ENCODE peak calls at places on chromosomes 1 and 21, in seven cellular contexts. C is activated CD4-positive, alpha-beta T cell treated with anti-CD3 and anti-CD28 coated beads for 24 hours; O is fibroblast of lung; A is NCI-H1092; K is HEK293T; R is A172; L is fibroblast of mammary gland. P is an unnamed sample.

GRCh38 chr1:184881941-184882648 is 92.2 kb downstream of the NIBAN1 start:
- DNase-seq in C (no peak), O (no peak), A (no peak), K (no peak), R (no peak), L (peak), P (no peak)

GRCh38 chr1:153779781-153780541 is 4.8 kb downstream of the SLC27A3 start:
- DNase-seq in C (no peak), O (no peak), A (no peak), K (no peak), R (no peak), L (no peak), P (no peak)

GRCh38 chr1:163361123-163361934 is 39.6 kb downstream of the NUF2 start:
- DNase-seq in C (no peak), O (peak), A (peak), K (peak), R (peak), L (peak), P (no peak)

GRCh38 chr1:86356247-86356646 is 39.9 kb downstream of the ODF2L start:
- DNase-seq in C (no peak), O (peak), A (no peak), K (no peak), R (peak), L (no peak), P (no peak)

GRCh38 chr1:68217060-68217554 is 15.2 kb downstream of the WLS start:
- DNase-seq in C (no peak), O (no peak), A (no peak), K (peak), R (no peak), L (no peak), P (no peak)

GRCh38 chr1:2019162-2019542 is at the start of gene GABRD:
- DNase-seq in C (no peak), O (no peak), A (no peak), K (peak), R (no peak), L (no peak), P (no peak)

GRCh38 chr21:41316200-41316599 is 401 bp upstream of the FAM3B start:
- DNase-seq in C (no peak), O (no peak), A (peak), K (no peak), R (no peak), L (no peak), P (no peak)

GRCh38 chr1:31354266-31354665 is 18.6 kb downstream of the FABP3 start:
- DNase-seq in C (no peak), O (peak), A (no peak), K (no peak), R (no peak), L (peak), P (no peak)

GRCh38 chr1:91564888-91565700 is 64.4 kb downstream of the CDC7 start:
- DNase-seq in C (no peak), O (peak), A (no peak), K (no peak), R (no peak), L (peak), P (no peak)

GRCh38 chr1:43711049-43711448 is 3.7 kb downstream of the ST3GAL3 start:
- DNase-seq in C (no peak), O (peak), A (no peak), K (no peak), R (peak), L (peak), P (no peak)

GRCh38 chr21:37532868-37533780 is 166.6 kb downstream of the DYRK1A start:
- DNase-seq in C (peak), O (peak), A (no peak), K (no peak), R (peak), L (peak), P (peak)

GRCh38 chr1:8373547-8374270 is 55.8 kb downstream of the SLC45A1 start:
- DNase-seq in C (no peak), O (peak), A (peak), K (no peak), R (peak), L (peak), P (no peak)

GRCh38 chr21:32753818-32754610 is 17.5 kb downstream of the PAXBP1 start:
- DNase-seq in C (no peak), O (no peak), A (no peak), K (no peak), R (no peak), L (no peak), P (no peak)

GRCh38 chr1:119806489-119806888 is 4.8 kb downstream of the REG4 start:
- DNase-seq in C (no peak), O (no peak), A (no peak), K (no peak), R (no peak), L (no peak), P (no peak)

GRCh38 chr1:235918032-235918431 is 51.3 kb upstream of the LYST start:
- DNase-seq in C (no peak), O (no peak), A (peak), K (no peak), R (no peak), L (no peak), P (no peak)

GRCh38 chr1:12359734-12360133 is 129.9 kb downstream of the VPS13D start:
- DNase-seq in C (no peak), O (no peak), A (no peak), K (no peak), R (no peak), L (no peak), P (no peak)

GRCh38 chr1:10890391-10891073 is 94.1 kb upstream of the CASZ1 start:
- DNase-seq in C (no peak), O (no peak), A (no peak), K (no peak), R (no peak), L (no peak), P (no peak)

GRCh38 chr1:156532374-156532773 is 31.8 kb upstream of the MEF2D start:
- DNase-seq in C (no peak), O (no peak), A (no peak), K (no peak), R (no peak), L (no peak), P (no peak)

GRCh38 chr1:78004719-78005346 is at the start of gene DNAJB4:
- DNase-seq in C (peak), O (peak), A (no peak), K (peak), R (peak), L (peak), P (peak)

GRCh38 chr1:3577300-3577699 is 34.0 kb downstream of the MEGF6 start:
- DNase-seq in C (no peak), O (peak), A (peak), K (no peak), R (no peak), L (no peak), P (no peak)

GRCh38 chr1:92081031-92081430 is 886 bp downstream of the BTBD8 start:
- DNase-seq in C (no peak), O (no peak), A (no peak), K (no peak), R (no peak), L (no peak), P (no peak)

GRCh38 chr1:184701821-184702220 is 52.8 kb downstream of the EDEM3 start:
- DNase-seq in C (no peak), O (no peak), A (no peak), K (no peak), R (no peak), L (no peak), P (no peak)

GRCh38 chr1:162175393-162175792 is 105.9 kb downstream of the NOS1AP start:
- DNase-seq in C (no peak), O (no peak), A (no peak), K (no peak), R (no peak), L (no peak), P (no peak)

GRCh38 chr1:2315711-2316450 is 75.5 kb downstream of the MORN1 start:
- DNase-seq in C (no peak), O (no peak), A (no peak), K (no peak), R (no peak), L (no peak), P (no peak)

GRCh38 chr1:23366598-23366997 is 3.0 kb downstream of the ZNF436 start:
- DNase-seq in C (no peak), O (no peak), A (no peak), K (no peak), R (no peak), L (peak), P (no peak)

GRCh38 chr1:203467550-203467921 is 8.1 kb upstream of the PRELP start:
- DNase-seq in C (no peak), O (peak), A (no peak), K (no peak), R (no peak), L (peak), P (no peak)

GRCh38 chr1:59360170-59360569 is 63.3 kb downstream of the FGGY start:
- DNase-seq in C (no peak), O (peak), A (no peak), K (no peak), R (peak), L (peak), P (peak)

GRCh38 chr21:33268736-33269441 is 2.7 kb downstream of the IL10RB start:
- DNase-seq in C (no peak), O (no peak), A (peak), K (no peak), R (no peak), L (no peak), P (no peak)

GRCh38 chr1:105686026-105686425 is 1370.4 kb upstream of the PRMT6 start:
- DNase-seq in C (no peak), O (no peak), A (no peak), K (no peak), R (no peak), L (no peak), P (no peak)

GRCh38 chr1:225318706-225319575 is 108.9 kb downstream of the LBR start:
- DNase-seq in C (peak), O (peak), A (no peak), K (peak), R (peak), L (peak), P (no peak)

GRCh38 chr1:101200513-101200912 is 36.3 kb upstream of the S1PR1 start:
- DNase-seq in C (no peak), O (peak), A (no peak), K (no peak), R (peak), L (peak), P (peak)

GRCh38 chr1:3717715-3718601 is 34.3 kb upstream of the CCDC27 start:
- DNase-seq in C (no peak), O (no peak), A (no peak), K (no peak), R (no peak), L (no peak), P (no peak)

GRCh38 chr1:101293461-101294045 is 56.7 kb downstream of the S1PR1 start:
- DNase-seq in C (no peak), O (no peak), A (no peak), K (no peak), R (peak), L (peak), P (no peak)

GRCh38 chr21:25171438-25171837 is 435.8 kb downstream of the MRPL39 start:
- DNase-seq in C (no peak), O (peak), A (no peak), K (no peak), R (peak), L (peak), P (no peak)

GRCh38 chr1:91673603-91674002 is 173.0 kb downstream of the CDC7 start:
- DNase-seq in C (no peak), O (peak), A (no peak), K (no peak), R (no peak), L (peak), P (no peak)

GRCh38 chr1:209323743-209324142 is 259.8 kb upstream of the CAMK1G start:
- DNase-seq in C (no peak), O (no peak), A (no peak), K (no peak), R (no peak), L (peak), P (no peak)

P was measured in H54.